ENCODE peak calls at places on chromosomes 12 and 14, in four cellular contexts. L, S, M and O are unnamed samples.

GRCh38 chr12:104549820-104550480 is 93.2 kb downstream of the CHST11 start:
- DNase-seq in M (no peak), L (no peak), S (peak; percentile 52), O (peak; percentile 16)

GRCh38 chr12:67069451-67070306 is 199.5 kb upstream of the CAND1 start:
- DNase-seq in L (no peak), M (no peak), S (no peak), O (no peak)

GRCh38 chr14:23548351-23549318 is 2.9 kb downstream of the ZFHX2 start:
- DNase-seq in M (no peak), L (no peak), S (peak; percentile 56), O (no peak)

GRCh38 chr14:97021571-97022171 is 224.5 kb downstream of the VRK1 start:
- DNase-seq in S (no peak), M (no peak), L (no peak), O (peak; percentile 9)

GRCh38 chr12:133233993-133234564 is 1.6 kb downstream of the ANHX start:
- DNase-seq in L (no peak), S (no peak), M (no peak), O (no peak)

GRCh38 chr12:23731035-23731434 is 218.4 kb downstream of the SOX5 start:
- DNase-seq in M (no peak), L (no peak), S (no peak), O (no peak)

GRCh38 chr14:105324080-105324778 is 9.7 kb downstream of the PACS2 start:
- DNase-seq in M (no peak), S (no peak), L (no peak), O (no peak)

GRCh38 chr12:113889076-113889475 is 77.0 kb downstream of the RBM19 start:
- DNase-seq in L (no peak), S (peak; percentile 46), M (no peak), O (no peak)

GRCh38 chr12:75208851-75209781 is 523 bp downstream of the KCNC2 start:
- DNase-seq in S (peak; percentile 34), M (no peak), L (no peak), O (peak; percentile 28)

GRCh38 chr14:65745396-65746190 is 333.1 kb downstream of the FUT8 start:
- DNase-seq in L (no peak), M (no peak), S (peak; percentile 9), O (no peak)

GRCh38 chr12:7026854-7027253 is 8.6 kb upstream of the LPCAT3 start:
- DNase-seq in L (no peak), M (no peak), S (no peak), O (no peak)

GRCh38 chr12:45853550-45853949 is 124.0 kb downstream of the ARID2 start:
- DNase-seq in L (no peak), S (no peak), M (no peak), O (no peak)

GRCh38 chr12:97639702-97640101 is 177.1 kb downstream of the RMST start:
- DNase-seq in S (peak; percentile 35), L (no peak), M (no peak), O (peak; percentile 5)

GRCh38 chr12:50041962-50042361 is 15.4 kb upstream of the ASIC1 start:
- DNase-seq in S (no peak), M (no peak), L (no peak), O (no peak)
- TF ChIP-seq CTCF in S (no peak), M (no peak), L (no peak), O (no peak)

GRCh38 chr14:63922696-63923421 is 70.1 kb downstream of the SYNE2 start:
- DNase-seq in M (no peak), S (peak; percentile 76), L (no peak), O (peak; percentile 70)
- H3K27ac ChIP-seq in M (no peak overlapping the region), S (no peak overlapping the region), L (peak overlapping the region; percentile 79), O (peak overlapping the region; percentile 82)

GRCh38 chr12:121212875-121213274 is 2.9 kb downstream of the P2RX4 start:
- DNase-seq in L (no peak), M (no peak), S (no peak), O (no peak)
- TF ChIP-seq CTCF in L (no peak), M (no peak), S (no peak), O (no peak)

GRCh38 chr14:102485693-102486512 is 23.7 kb downstream of the ANKRD9 start:
- DNase-seq in L (no peak), S (no peak), M (no peak), O (no peak)

GRCh38 chr14:102486513-102487203 is 22.9 kb downstream of the ANKRD9 start:
- DNase-seq in M (no peak), L (no peak), S (no peak), O (no peak)

GRCh38 chr14:102484316-102484715 is 25.3 kb downstream of the ANKRD9 start:
- DNase-seq in S (no peak), M (no peak), L (no peak), O (no peak)

GRCh38 chr14:102490456-102490855 is 19.1 kb downstream of the ANKRD9 start:
- DNase-seq in M (no peak), S (no peak), L (no peak), O (no peak)

DNA sequence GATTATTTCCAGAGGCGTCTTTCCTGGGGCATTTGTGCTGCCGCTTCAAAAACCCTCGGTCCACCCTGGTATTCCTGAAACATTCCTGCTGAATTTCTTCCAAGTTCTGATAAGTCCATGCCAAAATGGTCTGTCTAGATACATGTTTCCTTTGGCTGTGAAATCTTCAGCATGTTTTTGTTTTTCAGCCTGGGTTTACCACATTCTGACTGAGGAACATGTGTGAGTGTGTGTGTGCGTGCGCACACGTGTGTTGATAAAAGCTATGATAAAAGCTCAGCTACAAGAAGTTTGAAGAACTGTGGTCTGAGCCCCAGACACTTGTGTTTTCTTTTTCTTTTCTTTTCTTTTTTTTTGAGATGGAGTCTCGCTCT is 22.4 kb downstream of the ANKRD9 start:
- DNase-seq in S (peak; percentile 45), M (no peak), L (no peak), O (no peak)
- H3K27ac ChIP-seq in S (no peak overlapping the region), M (no peak overlapping the region), L (peak overlapping the region; percentile 30), O (peak overlapping the region; percentile 100)

GRCh38 chr12:79690606-79691298 is at the start of gene PAWR:
- DNase-seq in L (peak; percentile 73), S (peak; percentile 49), M (peak; percentile 21), O (peak; percentile 64)
- TF ChIP-seq CTCF in L (no peak), S (no peak), M (no peak), O (peak; percentile 22)

DNA sequence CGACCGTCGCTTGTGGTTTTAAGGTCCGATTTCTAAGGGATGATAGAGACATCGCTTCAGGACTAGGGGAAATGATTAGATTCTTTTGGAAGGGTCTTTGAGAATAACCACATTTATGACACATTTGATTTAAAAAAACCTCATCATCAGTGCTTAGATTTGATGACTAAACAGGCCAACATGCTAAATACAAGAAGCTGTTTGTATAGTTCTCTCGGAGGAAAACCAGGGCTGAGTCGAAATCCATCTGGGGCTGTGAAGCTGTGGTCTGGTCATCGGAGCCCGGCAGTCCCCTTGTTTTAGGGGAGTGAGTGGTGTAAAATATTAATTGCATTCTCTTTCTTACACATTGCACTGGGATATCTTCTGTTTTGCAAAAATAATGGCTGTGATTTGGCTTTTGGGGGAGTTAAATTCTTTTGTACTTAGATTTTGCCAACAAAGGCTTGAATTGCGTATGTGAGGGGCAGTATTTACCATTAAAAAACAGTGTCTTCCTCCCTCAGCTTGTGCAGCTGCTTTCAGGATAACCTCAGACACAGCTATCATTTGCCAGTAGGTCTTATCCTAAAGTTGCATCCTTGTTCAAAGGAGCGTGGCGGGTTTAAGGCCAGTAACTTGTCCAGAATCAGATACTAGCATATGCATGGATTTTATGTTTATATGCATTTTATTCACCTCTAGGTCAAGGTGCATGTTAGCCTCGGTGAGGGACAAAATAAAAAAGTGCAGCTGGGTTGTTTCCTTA is 598 bp downstream of the GNG2 start:
- DNase-seq in L (no peak), S (peak; percentile 43), M (no peak), O (no peak)
- H3K27ac ChIP-seq in L (peak overlapping the region; percentile 62), S (peak overlapping the region; percentile 59), M (peak overlapping the region; percentile 83), O (peak overlapping the region; percentile 60)